ENCODE peak calls at places on chromosomes 2 and 18, in four cellular contexts. O is HepG2, Z is K562, T is GM12878. G is an unnamed sample.

GRCh38 chr2:238159676-238160205 is 971 bp downstream of the ERFE start:
- DNase-seq in Z (no peak), T (no peak), O (no peak), G (no peak)

GRCh38 chr2:32931945-32932709 is 14.6 kb upstream of the LTBP1 start:
- DNase-seq in Z (no peak), T (no peak), O (no peak), G (no peak)

GRCh38 chr2:226304308-226304707 is 495.3 kb downstream of the IRS1 start:
- DNase-seq in Z (no peak), T (no peak), O (no peak), G (no peak)

GRCh38 chr2:132677661-132678060 is 7.7 kb upstream of the LYPD1 start:
- DNase-seq in T (no peak), Z (no peak), O (no peak), G (no peak)

GRCh38 chr2:229901819-229902218 is 20.0 kb downstream of the TRIP12 start:
- DNase-seq in T (no peak), O (no peak), Z (peak; percentile 13), G (no peak)

GRCh38 chr2:239721531-239721930 is 303.6 kb downstream of the NDUFA10 start:
- DNase-seq in Z (no peak), O (no peak), T (no peak), G (no peak)

GRCh38 chr18:48785686-48786470 is 164.9 kb downstream of the SMAD7 start:
- DNase-seq in Z (no peak), T (no peak), O (no peak), G (no peak)

GRCh38 chr2:126890962-126891450 is 7.7 kb upstream of the TEX51 start:
- DNase-seq in O (no peak), T (no peak), Z (no peak), G (no peak)

GRCh38 chr2:192886636-192887035 is 691.9 kb upstream of the TMEFF2 start:
- DNase-seq in Z (no peak), O (no peak), T (no peak), G (no peak)

GRCh38 chr18:25074925-25075693 is 276.9 kb downstream of the ZNF521 start:
- DNase-seq in O (no peak), Z (no peak), T (no peak), G (no peak)

GRCh38 chr18:41906528-41907256 is 48.3 kb upstream of the PIK3C3 start:
- DNase-seq in Z (peak; percentile 53), O (peak; percentile 13), T (peak; percentile 33), G (no peak)

GRCh38 chr2:205806126-205806905 is 124.0 kb downstream of the NRP2 start:
- DNase-seq in O (peak; percentile 56), T (no peak), Z (no peak), G (no peak)

GRCh38 chr2:200300650-200301314 is 5.7 kb upstream of the SPATS2L start:
- DNase-seq in O (no peak), Z (peak; percentile 26), T (no peak), G (no peak)

GRCh38 chr2:10533811-10534321 is 85.7 kb upstream of the ODC1 start:
- DNase-seq in Z (no peak), O (no peak), T (no peak), G (no peak)

GRCh38 chr2:158932246-158932645 is 36.2 kb upstream of the TANC1 start:
- DNase-seq in T (no peak), Z (no peak), O (no peak), G (no peak)

GRCh38 chr2:24515335-24515734 is 24.3 kb downstream of the NCOA1 start:
- DNase-seq in T (no peak), Z (no peak), O (no peak), G (no peak)

GRCh38 chr2:10859261-10859660 is 46.7 kb upstream of the PDIA6 start:
- DNase-seq in T (no peak), O (no peak), Z (no peak), G (no peak)

GRCh38 chr2:69667805-69668382 is 24.4 kb upstream of the AAK1 start:
- DNase-seq in Z (no peak), O (no peak), T (no peak), G (no peak)

GRCh38 chr2:121049921-121050585 is 234.9 kb downstream of the TFCP2L1 start:
- DNase-seq in O (no peak), Z (no peak), T (no peak), G (no peak)

GRCh38 chr2:61247204-61247812 is 85.3 kb downstream of the C2orf74 start:
- DNase-seq in Z (no peak), T (no peak), O (no peak), G (no peak)

GRCh38 chr18:74115046-74115445 is 32.6 kb downstream of the FBXO15 start:
- DNase-seq in T (no peak), Z (no peak), O (no peak), G (no peak)

GRCh38 chr2:196453613-196454047 is 185.9 kb upstream of the CCDC150 start:
- DNase-seq in O (peak; percentile 52), T (peak; percentile 72), Z (peak; percentile 7), G (peak; percentile 33)

GRCh38 chr2:127829845-127830246 is 18.9 kb upstream of the WDR33 start:
- DNase-seq in Z (peak; percentile 42), O (no peak), T (peak; percentile 96), G (peak; percentile 30)

GRCh38 chr2:57906152-57906732 is 140.4 kb upstream of the VRK2 start:
- DNase-seq in O (peak; percentile 62), T (no peak), Z (peak; percentile 51), G (no peak)

GRCh38 chr2:64591188-64591587 is 62.5 kb downstream of the SERTAD2 start:
- DNase-seq in T (no peak), O (no peak), Z (no peak), G (no peak)

GRCh38 chr2:160406591-160407392 is 86.8 kb downstream of the RBMS1 start:
- DNase-seq in T (no peak), O (peak; percentile 35), Z (no peak), G (no peak)

GRCh38 chr2:58194451-58194850 is 46.7 kb downstream of the FANCL start:
- DNase-seq in Z (no peak), T (no peak), O (no peak), G (no peak)

GRCh38 chr18:49565656-49566055 is 3.8 kb downstream of the LIPG start:
- DNase-seq in Z (no peak), O (no peak), T (no peak), G (no peak)

GRCh38 chr18:8329186-8329771 is 280.0 kb upstream of the RAB12 start:
- DNase-seq in T (no peak), O (peak; percentile 62), Z (no peak), G (no peak)

GRCh38 chr2:37786854-37787253 is 115.4 kb upstream of the CDC42EP3 start:
- DNase-seq in O (peak; percentile 70), T (no peak), Z (no peak), G (no peak)

GRCh38 chr2:209411296-209411695 is 12.6 kb upstream of the MAP2 start:
- DNase-seq in Z (no peak), T (no peak), O (no peak), G (no peak)

GRCh38 chr18:13247506-13247905 is 28.9 kb downstream of the LDLRAD4 start:
- DNase-seq in O (no peak), Z (no peak), T (no peak), G (no peak)

GRCh38 chr2:40279001-40279400 is 172.9 kb downstream of the SLC8A1 start:
- DNase-seq in O (no peak), Z (no peak), T (no peak), G (no peak)

GRCh38 chr2:38315707-38316333 is 61.3 kb downstream of the ATL2 start:
- DNase-seq in O (peak; percentile 68), Z (peak; percentile 41), T (peak; percentile 11), G (no peak)

GRCh38 chr2:27156739-27157475 is 8.1 kb downstream of the TCF23 start:
- DNase-seq in O (no peak), Z (no peak), T (no peak), G (no peak)

GRCh38 chr2:27158468-27158867 is 9.7 kb downstream of the TCF23 start:
- DNase-seq in Z (no peak), T (no peak), O (no peak), G (no peak)

GRCh38 chr2:27164960-27165763 is 16.4 kb downstream of the TCF23 start:
- DNase-seq in T (peak; percentile 57), O (no peak), Z (no peak), G (no peak)

GRCh38 chr2:27159271-27159670 is 10.5 kb downstream of the TCF23 start:
- DNase-seq in Z (no peak), T (no peak), O (no peak), G (no peak)

DNA sequence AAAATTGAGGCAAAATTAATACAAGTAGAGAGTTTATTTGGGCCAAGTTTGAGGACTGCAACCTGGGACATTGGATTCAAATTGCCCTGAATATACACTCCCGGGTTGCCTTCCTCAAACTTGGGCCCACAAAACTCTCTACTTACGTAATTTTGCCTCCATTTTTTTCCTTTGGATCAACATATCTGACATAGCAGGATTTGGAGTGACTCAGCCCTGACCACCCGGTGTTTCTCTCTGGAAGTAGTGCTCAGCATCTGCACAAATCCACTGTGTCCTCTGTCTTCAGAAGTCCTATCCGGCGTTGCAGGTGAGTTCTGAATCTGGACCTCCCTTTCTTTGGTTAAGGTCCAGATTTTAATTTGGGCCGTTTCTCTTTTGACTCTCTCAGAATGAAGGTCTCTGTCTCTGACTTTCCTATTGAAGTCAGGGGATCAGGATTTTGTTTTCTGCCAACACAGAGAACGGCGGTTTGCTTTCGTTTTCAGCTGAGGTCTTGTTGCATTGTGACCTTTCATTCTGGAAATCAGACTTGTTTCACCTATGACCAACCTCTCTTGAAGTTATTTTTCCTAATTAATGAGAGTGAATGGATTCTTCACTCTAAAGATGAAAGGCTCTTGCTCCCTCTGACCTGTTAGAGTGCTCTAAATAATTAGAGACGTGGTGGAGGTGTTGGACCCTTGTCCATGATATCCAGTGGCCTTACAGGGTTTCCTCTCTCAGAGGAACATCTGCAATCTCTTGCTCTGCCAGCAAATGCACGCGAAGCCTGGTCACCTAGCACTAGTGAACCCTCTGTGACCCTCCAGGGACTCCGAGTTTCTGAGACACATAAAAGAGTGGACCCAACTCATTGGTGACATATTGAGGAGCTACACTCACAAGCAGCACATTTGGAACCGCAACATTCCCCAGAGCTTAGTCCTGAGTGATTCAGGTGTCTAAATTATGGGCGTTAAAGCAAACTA is 13.6 kb downstream of the TCF23 start:
- DNase-seq in Z (peak; percentile 47), O (peak; percentile 50), T (no peak), G (no peak)
- TF ChIP-seq CBFB in Z (no peak), O (no peak), T (no peak), G (no peak)

GRCh38 chr2:170766693-170767092 is 3.5 kb upstream of the ERICH2 start:
- DNase-seq in O (peak; percentile 17), T (no peak), Z (no peak), G (no peak)
- TF ChIP-seq CBFB in O (no peak), T (no peak), Z (no peak), G (no peak)

DNA sequence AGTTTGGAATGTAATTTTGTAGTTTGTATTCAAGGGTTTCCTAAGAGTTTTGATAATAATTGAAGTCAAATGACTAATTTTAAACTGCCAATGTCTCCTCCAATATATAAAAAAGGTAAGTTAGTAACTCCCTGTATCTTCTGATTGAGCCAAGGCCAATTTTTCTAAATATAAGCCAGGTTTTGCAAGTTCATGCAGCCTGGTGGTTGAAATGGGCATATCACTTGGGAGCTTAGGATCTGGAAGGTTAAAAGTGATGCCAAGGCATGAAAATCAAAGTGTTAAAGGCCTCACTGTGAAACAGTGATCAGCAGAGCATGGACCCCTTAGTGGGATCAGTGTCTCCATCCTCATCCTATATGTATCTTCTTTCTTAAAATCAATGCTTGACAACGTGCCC is 60.5 kb downstream of the MERTK start:
- DNase-seq in Z (no peak), O (no peak), T (no peak), G (no peak)
- TF ChIP-seq CBFB in Z (no peak), O (no peak), T (no peak), G (no peak)

DNA sequence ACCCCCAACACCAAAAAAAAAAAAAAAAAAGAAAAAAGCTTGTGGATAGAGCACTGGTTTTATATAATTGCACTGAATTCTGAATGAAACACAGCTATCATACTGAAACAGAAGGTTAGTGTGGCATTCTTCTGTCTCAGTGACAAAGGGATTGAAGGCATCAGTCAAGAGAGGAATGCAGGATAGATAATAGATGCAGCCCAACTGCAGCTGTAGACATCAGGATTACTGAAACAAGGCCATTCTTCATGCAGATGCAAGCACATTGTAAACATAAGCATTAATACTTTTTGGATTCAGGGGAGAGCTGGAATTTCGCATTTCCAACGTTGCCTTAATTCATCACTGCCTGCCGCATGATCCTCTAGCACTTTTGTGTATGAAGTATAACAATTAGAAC is 897.4 kb upstream of the KLHL29 start:
- DNase-seq in O (no peak), Z (no peak), T (no peak), G (no peak)
- TF ChIP-seq CBFB in O (no peak), Z (no peak), T (no peak), G (no peak)